ENCODE peak calls at places on chromosomes 12 and 14, in nine cellular contexts. T, N, H, K, V, M, Y, R and X are unnamed samples. For H3K27me3, the result is how much of the 10 kb centered on the place peaks cover.

GRCh38 chr12:49335955-49336644 is 888 bp downstream of the C1QL4 start:
- DNase-seq in H (peak), M (no peak), K (no peak), Y (no peak), T (no peak), N (no peak), V (no peak), R (no peak), X (no peak)

GRCh38 chr14:95725685-95726336 is 11.9 kb upstream of the TCL1A start:
- DNase-seq in N (peak), M (no peak), V (no peak), H (no peak), T (no peak), R (no peak), Y (no peak), K (no peak), X (no peak)

GRCh38 chr12:14691560-14691959 is 4.8 kb downstream of the GUCY2C start:
- DNase-seq in H (peak), N (no peak), Y (no peak), T (peak), K (no peak), M (no peak), V (peak), R (peak), X (peak)

GRCh38 chr12:105445261-105446015 is 114.9 kb downstream of the C12orf75 start:
- DNase-seq in M (no peak), V (no peak), T (no peak), N (no peak), R (no peak), Y (no peak), H (no peak), K (no peak), X (no peak)

GRCh38 chr14:58978336-58978735 is 210.1 kb upstream of the DAAM1 start:
- DNase-seq in K (no peak), H (no peak), Y (no peak), T (no peak), M (peak), V (no peak), N (no peak), R (no peak), X (no peak)

GRCh38 chr12:60874091-60874490 is 1278.3 kb downstream of the SLC16A7 start:
- DNase-seq in H (no peak), R (no peak), Y (no peak), N (no peak), V (no peak), M (no peak), T (no peak), K (no peak), X (no peak)

GRCh38 chr14:102916347-102917055 is 6.0 kb upstream of the AMN start:
- DNase-seq in M (no peak), V (no peak), T (no peak), Y (no peak), N (no peak), H (no peak), K (no peak), R (no peak), X (no peak)

GRCh38 chr14:103712633-103713247 is 2.5 kb downstream of the XRCC3 start:
- DNase-seq in V (peak), M (no peak), Y (no peak), N (no peak), K (no peak), R (no peak), T (no peak), H (no peak), X (no peak)

GRCh38 chr14:83291716-83292115 is 1758.1 kb upstream of the SEL1L start:
- DNase-seq in R (no peak), Y (no peak), H (no peak), V (no peak), M (no peak), K (no peak), T (no peak), N (no peak), X (no peak)

GRCh38 chr14:96162265-96162664 is 42.4 kb upstream of the BDKRB2 start:
- DNase-seq in H (no peak), Y (no peak), R (no peak), V (peak), K (no peak), N (no peak), M (no peak), T (no peak), X (no peak)

GRCh38 chr14:28707814-28708213 is 58.8 kb upstream of the FOXG1 start:
- DNase-seq in V (no peak), K (no peak), T (no peak), N (no peak), H (no peak), M (no peak), Y (no peak), R (no peak), X (no peak)

GRCh38 chr12:52235001-52235760 is 2.1 kb downstream of the KRT7 start:
- DNase-seq in T (no peak), Y (no peak), R (no peak), N (no peak), K (peak), H (peak), M (no peak), V (no peak), X (peak)

GRCh38 chr12:1071182-1071581 is 80.2 kb downstream of the ERC1 start:
- DNase-seq in K (no peak), R (no peak), H (no peak), T (no peak), V (no peak), N (no peak), Y (no peak), M (no peak), X (no peak)

GRCh38 chr12:127162902-127163301 is 1104.1 kb upstream of the TMEM132C start:
- DNase-seq in T (no peak), N (peak), M (no peak), K (no peak), Y (peak), V (no peak), R (no peak), H (no peak), X (no peak)

GRCh38 chr14:57846631-57847030 is 19.3 kb downstream of the SLC35F4 start:
- DNase-seq in M (no peak), Y (no peak), N (no peak), V (no peak), H (no peak), R (no peak), T (no peak), K (no peak), X (no peak)

GRCh38 chr14:21768116-21768874 is 94.7 kb upstream of the OR4E1 start:
- DNase-seq in R (no peak), V (no peak), N (peak), Y (peak), K (peak), T (no peak), M (no peak), H (no peak), X (no peak)

GRCh38 chr12:57239587-57240068 is 10.1 kb downstream of the SHMT2 start:
- DNase-seq in Y (no peak), K (no peak), H (no peak), R (no peak), M (no peak), T (no peak), N (no peak), V (no peak), X (no peak)

GRCh38 chr12:30166416-30166815 is 382.7 kb upstream of the TMTC1 start:
- DNase-seq in T (no peak), M (no peak), H (no peak), N (no peak), K (no peak), Y (no peak), V (no peak), R (no peak), X (no peak)

GRCh38 chr12:26572131-26572530 is 260.9 kb downstream of the ITPR2 start:
- DNase-seq in V (no peak), T (peak), N (no peak), H (no peak), R (no peak), Y (no peak), K (no peak), M (no peak), X (no peak)

GRCh38 chr12:32846053-32846452 is 50.5 kb downstream of the PKP2 start:
- DNase-seq in H (no peak), V (no peak), T (no peak), Y (no peak), K (no peak), R (no peak), N (no peak), M (no peak), X (no peak)

GRCh38 chr12:120725151-120725658 is 421 bp upstream of the ACADS start:
- DNase-seq in V (no peak), H (no peak), T (no peak), Y (no peak), N (no peak), K (no peak), M (no peak), R (no peak), X (no peak)

GRCh38 chr14:74569826-74570591 is 42.0 kb downstream of the LTBP2 start:
- DNase-seq in H (no peak), V (no peak), N (no peak), K (no peak), Y (no peak), M (no peak), R (no peak), T (no peak), X (no peak)

GRCh38 chr12:95118138-95118787 is 44.8 kb upstream of the NR2C1 start:
- DNase-seq in K (no peak), R (no peak), M (no peak), V (no peak), N (no peak), H (no peak), T (no peak), Y (no peak), X (no peak)

GRCh38 chr14:94936411-94936892 is 166.5 kb upstream of the GSC start:
- DNase-seq in M (peak), V (peak), T (peak), K (peak), R (peak), H (peak), N (no peak), Y (no peak), X (peak)

GRCh38 chr12:122355702-122356101 is 66.8 kb downstream of the CLIP1 start:
- DNase-seq in V (no peak), M (no peak), R (no peak), H (no peak), Y (no peak), T (no peak), K (peak), N (no peak), X (no peak)

GRCh38 chr14:89660183-89660582 is 243.2 kb upstream of the FOXN3 start:
- DNase-seq in H (no peak), K (peak), N (no peak), R (no peak), V (no peak), M (peak), Y (no peak), T (no peak), X (no peak)

GRCh38 chr14:74426202-74426582 is at the start of gene SYNDIG1L:
- DNase-seq in R (no peak), Y (no peak), V (no peak), K (no peak), N (no peak), T (no peak), M (no peak), H (no peak), X (no peak)

GRCh38 chr14:106883218-106883692 is 1356.9 kb downstream of the TMEM121 start:
- DNase-seq in R (no peak), V (no peak), N (no peak), Y (peak), T (no peak), K (peak), M (peak), H (no peak), X (no peak)

GRCh38 chr12:75877588-75878381 is 153.8 kb downstream of the PHLDA1 start:
- DNase-seq in K (no peak), R (no peak), V (no peak), T (no peak), M (peak), H (no peak), N (no peak), Y (no peak), X (no peak)

GRCh38 chr12:120759591-120760348 is 34.1 kb downstream of the ACADS start:
- DNase-seq in V (no peak), N (no peak), H (no peak), R (no peak), Y (no peak), K (no peak), T (no peak), M (no peak), X (no peak)

GRCh38 chr14:33737446-33737845 is 213.4 kb downstream of the EGLN3 start:
- DNase-seq in N (no peak), M (no peak), T (no peak), Y (no peak), V (no peak), K (no peak), R (no peak), H (no peak), X (no peak)
- TF ChIP-seq EP300 in N (no peak), M (no peak), T (no peak), Y (no peak), V (no peak), K (peak), R (no peak), H (no peak), X (no peak)

GRCh38 chr12:54051916-54052744 is 1.5 kb upstream of the HOXC4 start:
- DNase-seq in N (no peak), K (peak), V (no peak), M (no peak), H (no peak), Y (no peak), T (no peak), R (no peak), X (no peak)
- H3K27me3 ChIP-seq in N (under half), K (under half), V (under half), M (under half), H (under half), Y (half or more), T (half or more), R (under half), X (under half)

GRCh38 chr12:128537668-128538067 is 270.7 kb downstream of the TMEM132C start:
- DNase-seq in R (no peak), N (no peak), V (no peak), Y (no peak), M (no peak), H (no peak), K (no peak), T (no peak), X (no peak)

GRCh38 chr12:128543971-128544370 is 277.0 kb downstream of the TMEM132C start:
- DNase-seq in Y (no peak), N (no peak), H (no peak), K (no peak), T (no peak), M (no peak), R (no peak), V (no peak), X (no peak)

GRCh38 chr12:128542844-128543243 is 275.9 kb downstream of the TMEM132C start:
- DNase-seq in K (no peak), V (no peak), H (no peak), N (no peak), T (no peak), M (no peak), Y (no peak), R (no peak), X (no peak)

GRCh38 chr12:128543493-128543892 is 276.5 kb downstream of the TMEM132C start:
- DNase-seq in R (no peak), K (no peak), V (no peak), H (no peak), N (no peak), M (no peak), T (no peak), Y (no peak), X (no peak)
- TF ChIP-seq EP300 in R (no peak), K (no peak), V (no peak), H (no peak), N (no peak), M (no peak), T (no peak), Y (no peak), X (no peak)

GRCh38 chr14:105478624-105479305 is 4.1 kb downstream of the CRIP2 start:
- DNase-seq in M (no peak), N (no peak), H (no peak), V (no peak), K (no peak), R (no peak), Y (no peak), T (no peak), X (peak)

GRCh38 chr14:105480807-105481801 is 5.6 kb upstream of the CRIP1 start:
- DNase-seq in V (peak), K (peak), T (peak), Y (peak), N (no peak), H (peak), M (peak), R (peak), X (peak)

GRCh38 chr14:105479438-105480164 is 5.0 kb downstream of the CRIP2 start:
- DNase-seq in R (no peak), T (no peak), Y (no peak), N (no peak), V (no peak), K (no peak), H (no peak), M (no peak), X (peak)

GRCh38 chr14:105481886-105482454 is 4.7 kb upstream of the CRIP1 start:
- DNase-seq in N (peak), M (peak), R (peak), V (peak), H (peak), T (peak), K (peak), Y (peak), X (peak)

GRCh38 chr14:105480165-105480564 is 5.5 kb downstream of the CRIP2 start:
- DNase-seq in R (no peak), K (no peak), H (no peak), T (no peak), M (no peak), Y (no peak), N (no peak), V (no peak), X (no peak)
- H3K27me3 ChIP-seq in R (under half), K (under half), H (under half), T (half or more), M (under half), Y (under half), N (under half), V (under half), X (under half)

GRCh38 chr14:100320157-100320856 is 2.8 kb upstream of the SLC25A47 start:
- DNase-seq in M (no peak), K (no peak), H (no peak), V (no peak), T (no peak), R (no peak), Y (no peak), N (no peak), X (no peak)

GRCh38 chr14:100317389-100317788 is 5.8 kb upstream of the SLC25A47 start:
- DNase-seq in N (no peak), H (no peak), K (no peak), Y (no peak), M (no peak), V (no peak), R (no peak), T (no peak), X (no peak)

GRCh38 chr14:100321473-100322137 is 1.5 kb upstream of the SLC25A47 start:
- DNase-seq in H (no peak), N (no peak), Y (no peak), R (no peak), T (no peak), M (no peak), K (no peak), V (no peak), X (no peak)

GRCh38 chr14:100314724-100315123 is 8.4 kb upstream of the SLC25A47 start:
- DNase-seq in K (no peak), V (no peak), Y (no peak), N (no peak), R (no peak), T (peak), H (no peak), M (no peak), X (no peak)

DNA sequence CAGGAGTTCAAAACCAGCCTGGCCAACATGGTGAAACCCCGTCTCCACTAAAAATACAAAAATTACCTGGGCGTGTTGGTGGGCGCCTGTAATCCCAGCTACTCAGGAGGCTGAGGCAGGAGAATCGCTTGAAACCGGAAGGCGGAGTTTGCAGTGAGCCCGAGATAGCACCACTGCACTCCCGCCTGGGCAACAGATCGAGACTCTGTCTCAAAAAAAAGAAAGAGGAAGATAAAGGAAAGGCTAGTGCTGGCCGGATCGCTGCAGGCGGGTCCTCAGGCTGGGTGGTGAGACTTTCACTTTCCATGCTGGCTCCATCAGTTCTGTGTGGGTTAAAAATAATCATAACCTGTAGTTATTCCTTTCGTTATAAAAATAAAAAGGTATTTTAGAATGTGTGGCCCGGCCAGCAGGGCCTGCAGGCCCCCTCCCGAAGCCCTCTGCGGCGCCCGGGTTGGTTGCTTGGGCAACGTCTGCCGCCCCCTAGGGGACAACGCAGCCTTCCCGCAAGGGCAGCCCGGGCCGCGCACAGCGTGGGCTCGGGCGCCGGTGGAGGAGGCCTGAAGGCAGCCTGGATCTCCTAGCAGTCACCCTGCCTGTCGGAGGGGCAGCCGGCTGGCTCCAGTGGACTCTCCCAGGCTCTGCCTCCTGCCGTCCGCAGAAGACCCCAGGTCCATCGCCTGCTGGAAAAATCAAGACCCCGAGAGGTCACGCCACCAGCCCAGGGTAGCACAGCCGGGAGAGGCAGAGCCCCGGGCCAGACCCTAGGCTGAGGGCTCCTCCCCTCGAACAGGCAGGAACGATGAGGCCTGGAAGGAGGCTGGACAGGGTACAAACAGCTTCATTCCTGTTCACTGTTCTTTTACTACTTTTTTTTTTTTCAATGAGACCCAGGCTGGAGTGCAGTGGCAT is 5.0 kb upstream of the SLC25A47 start:
- DNase-seq in H (peak), R (no peak), Y (peak), V (peak), N (no peak), K (peak), M (peak), T (peak), X (no peak)
- TF ChIP-seq EP300 in H (no peak), R (peak), Y (no peak), V (no peak), N (no peak), K (no peak), M (no peak), T (no peak), X (no peak)

GRCh38 chr12:18492372-18493025 is 231.2 kb downstream of the PIK3C2G start:
- DNase-seq in T (no peak), M (no peak), V (no peak), H (no peak), K (no peak), N (no peak), R (no peak), Y (no peak), X (no peak)

GRCh38 chr12:18496156-18496555 is 234.8 kb downstream of the PIK3C2G start:
- DNase-seq in H (no peak), N (no peak), Y (no peak), K (no peak), V (no peak), T (no peak), M (no peak), R (no peak), X (no peak)
- H3K27me3 ChIP-seq in H (under half), N (under half), Y (under half), K (under half), V (under half), T (under half), M (under half), R (under half), X (under half)